ENCODE peak calls at places on chromosomes 16 and 17, in four cellular contexts. E is natural killer cell; Z is CD8-positive, alpha-beta T cell; V is fibroblast of the aortic adventitia. J is an unnamed sample.

GRCh38 chr17:76988796-76989195 is 120.6 kb downstream of the MGAT5B start:
- DNase-seq in Z (no peak), V (no peak), E (no peak), J (no peak)

GRCh38 chr16:67016143-67016542 is 12.8 kb upstream of the CBFB start:
- DNase-seq in V (no peak), Z (no peak), E (no peak), J (no peak)

GRCh38 chr17:81422776-81423697 is 27.8 kb downstream of the BAHCC1 start:
- DNase-seq in E (no peak), V (peak), Z (no peak), J (no peak)

GRCh38 chr16:68732068-68732680 is 4.9 kb upstream of the CDH1 start:
- DNase-seq in E (no peak), V (peak), Z (no peak), J (no peak)

GRCh38 chr17:59840908-59841666 is 51.7 kb downstream of the TUBD1 start:
- DNase-seq in V (peak), E (no peak), Z (no peak), J (no peak)

GRCh38 chr17:79659376-79659775 is 48.5 kb upstream of the RBFOX3 start:
- DNase-seq in V (no peak), Z (no peak), E (no peak), J (no peak)

GRCh38 chr16:67878232-67878631 is 5.4 kb downstream of the EDC4 start:
- DNase-seq in E (no peak), Z (no peak), V (no peak), J (no peak)

GRCh38 chr17:57482657-57483056 is 226.3 kb downstream of the MSI2 start:
- DNase-seq in Z (no peak), E (no peak), V (peak), J (no peak)

GRCh38 chr17:45845376-45846185 is 900 bp downstream of the SPPL2C start:
- DNase-seq in Z (no peak), E (no peak), V (no peak), J (no peak)

GRCh38 chr16:28317040-28317880 is 24.9 kb downstream of the SBK1 start:
- DNase-seq in Z (peak), V (peak), E (peak), J (peak)

GRCh38 chr17:21191698-21192097 is 22.3 kb downstream of the TMEM11 start:
- DNase-seq in V (no peak), Z (no peak), E (no peak), J (no peak)

GRCh38 chr16:7026639-7027038 is 306.0 kb upstream of the RBFOX1 start:
- DNase-seq in Z (no peak), V (no peak), E (no peak), J (no peak)

GRCh38 chr17:71521724-71522123 is 599.1 kb upstream of the SOX9 start:
- DNase-seq in V (no peak), E (no peak), Z (no peak), J (no peak)

GRCh38 chr17:71801301-71801700 is 319.5 kb upstream of the SOX9 start:
- DNase-seq in E (no peak), Z (no peak), V (peak), J (no peak)

GRCh38 chr17:41959030-41959335 is 7.6 kb upstream of the CNP start:
- DNase-seq in V (peak), E (no peak), Z (no peak), J (no peak)

GRCh38 chr17:77506371-77506991 is 365.7 kb downstream of the SEC14L1 start:
- DNase-seq in E (no peak), Z (peak), V (no peak), J (no peak)

GRCh38 chr16:24858219-24859041 is 12.7 kb downstream of the SLC5A11 start:
- DNase-seq in V (peak), Z (peak), E (peak), J (peak)

GRCh38 chr16:66801320-66802105 is at the start of gene TERB1:
- DNase-seq in Z (no peak), V (no peak), E (no peak), J (no peak)

GRCh38 chr16:8867483-8868271 is 1.1 kb downstream of the CARHSP1 start:
- DNase-seq in Z (peak), V (no peak), E (no peak), J (peak)

GRCh38 chr17:80104321-80104955 is 3.1 kb downstream of the GAA start:
- DNase-seq in E (no peak), V (peak), Z (no peak), J (no peak)

GRCh38 chr17:68461589-68461988 is 4.3 kb upstream of the WIPI1 start:
- DNase-seq in E (no peak), Z (no peak), V (no peak), J (no peak)

GRCh38 chr17:16919663-16920627 is 52.0 kb downstream of the TNFRSF13B start:
- DNase-seq in V (no peak), E (no peak), Z (no peak), J (no peak)

GRCh38 chr17:16215965-16216316 is 607 bp upstream of the NCOR1 start:
- DNase-seq in Z (peak), E (no peak), V (no peak), J (peak)

GRCh38 chr17:82668631-82669099 is 20.4 kb upstream of the WDR45B start:
- DNase-seq in V (peak), Z (peak), E (peak), J (no peak)

GRCh38 chr16:86158688-86159360 is 259.9 kb downstream of the IRF8 start:
- DNase-seq in V (no peak), Z (no peak), E (no peak), J (no peak)

GRCh38 chr17:58759522-58759921 is 3.9 kb downstream of the PPM1E start:
- DNase-seq in V (no peak), Z (no peak), E (no peak), J (no peak)

GRCh38 chr16:17038415-17038814 is 432.3 kb downstream of the XYLT1 start:
- DNase-seq in Z (no peak), V (no peak), E (no peak), J (no peak)
- TF ChIP-seq CTCF in Z (no peak), V (no peak), E (no peak), J (no peak)

DNA sequence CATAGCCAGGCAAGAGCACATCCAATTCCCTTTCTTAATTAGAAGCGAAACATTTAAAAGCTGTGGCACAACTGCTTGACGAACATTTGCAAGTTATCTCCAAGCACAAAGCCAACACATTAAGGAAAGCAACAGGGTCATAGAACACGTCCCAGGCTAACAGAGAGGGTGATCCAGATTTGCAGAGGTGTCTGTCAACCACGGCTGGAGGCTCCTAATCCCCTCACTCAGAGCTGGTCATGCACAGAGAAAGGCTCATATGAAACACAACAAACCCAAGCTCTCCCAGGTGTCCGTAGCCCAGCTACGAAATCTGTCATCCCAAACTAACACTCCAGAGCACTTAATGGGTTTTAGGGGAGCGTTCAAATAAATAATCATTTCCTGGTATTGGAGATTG is 276.1 kb downstream of the SLC39A11 start:
- DNase-seq in Z (no peak), V (no peak), E (no peak), J (no peak)
- TF ChIP-seq CTCF in Z (no peak), V (no peak), E (no peak), J (no peak)

GRCh38 chr17:31533546-31534155 is 142.2 kb downstream of the RAB11FIP4 start:
- DNase-seq in Z (no peak), E (no peak), V (peak), J (no peak)
- TF ChIP-seq CTCF in Z (no peak), E (no peak), V (peak), J (no peak)

GRCh38 chr17:44793885-44794698 is 35.3 kb downstream of the ADAM11 start:
- DNase-seq in V (no peak), Z (no peak), E (no peak), J (no peak)
- TF ChIP-seq CTCF in V (no peak), Z (no peak), E (no peak), J (no peak)

GRCh38 chr16:57626420-57627170 is 1.8 kb upstream of the ADGRG1 start:
- DNase-seq in Z (no peak), E (no peak), V (no peak), J (no peak)

GRCh38 chr16:57627184-57627871 is 1.1 kb upstream of the ADGRG1 start:
- DNase-seq in Z (no peak), E (no peak), V (peak), J (no peak)

GRCh38 chr16:57628782-57629181 is 352 bp downstream of the ADGRG1 start:
- DNase-seq in Z (no peak), E (no peak), V (no peak), J (no peak)

GRCh38 chr16:57629516-57630401 is 1.3 kb downstream of the ADGRG1 start:
- DNase-seq in E (no peak), Z (no peak), V (no peak), J (no peak)

DNA sequence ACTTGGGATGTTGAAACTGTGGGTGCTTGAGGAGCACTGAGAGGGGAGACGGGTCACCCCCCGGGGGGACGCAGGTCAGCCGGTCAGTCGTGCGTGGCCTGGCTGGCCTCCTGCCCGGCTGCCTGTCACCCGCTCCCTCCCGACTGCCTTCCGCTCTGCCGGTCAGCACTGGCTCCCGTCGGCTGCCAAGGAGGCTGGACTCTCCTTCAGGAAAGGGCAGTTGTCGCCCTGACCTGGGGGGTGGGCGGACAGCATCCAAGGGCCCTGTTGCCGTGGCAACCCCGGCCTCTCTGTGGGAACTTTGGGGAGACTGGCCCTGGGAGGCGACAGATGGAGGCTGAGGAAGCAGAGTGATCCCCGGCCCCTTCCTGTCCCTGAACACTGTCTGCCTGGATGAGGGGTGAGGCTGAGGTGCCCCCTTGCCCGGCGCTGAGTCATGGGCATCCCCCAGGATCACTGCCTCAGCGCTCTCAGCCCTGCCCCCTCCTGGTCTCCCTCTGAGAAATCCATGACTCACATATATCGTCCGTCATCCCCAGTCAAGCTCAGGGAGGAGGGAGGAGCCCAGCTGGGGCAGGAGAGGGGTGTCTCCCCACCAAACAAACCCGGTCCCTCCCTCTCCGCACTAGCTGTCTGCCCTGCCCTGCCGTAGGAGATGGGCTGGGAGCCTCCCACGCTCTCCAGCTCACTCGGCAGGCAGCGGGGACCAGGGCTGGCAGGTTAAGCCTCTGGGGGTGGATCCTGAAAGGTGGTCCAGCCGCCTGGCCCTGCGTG is at the start of gene ADGRG1:
- DNase-seq in V (peak), Z (no peak), E (peak), J (no peak)
- TF ChIP-seq CTCF in V (peak), Z (no peak), E (no peak), J (no peak)

GRCh38 chr16:1932050-1933028 is 10.7 kb downstream of the MSRB1 start:
- DNase-seq in Z (no peak), E (no peak), V (no peak), J (no peak)
- TF ChIP-seq CTCF in Z (no peak), E (no peak), V (no peak), J (no peak)

J was measured in CD4-positive, alpha-beta T cell.